ENCODE peak calls at places on chromosomes 16 and 17, in four cellular contexts. One of them, this sample, is unnamed.

GRCh38 chr16:63998-64913 is 8.2 kb downstream of the RHBDF1 start:
- DNase-seq in HepG2: no peak
- DNase-seq in GM12878: no peak
- DNase-seq in K562: no peak
- DNase-seq in this sample: no peak

GRCh38 chr17:68662037-68662432 is 60.9 kb upstream of the FAM20A start:
- DNase-seq in HepG2: no peak
- DNase-seq in GM12878: no peak
- DNase-seq in K562: no peak
- DNase-seq in this sample: no peak

GRCh38 chr16:64133396-64133795 is 988.5 kb downstream of the CDH11 start:
- DNase-seq in HepG2: no peak
- DNase-seq in GM12878: no peak
- DNase-seq in K562: no peak
- DNase-seq in this sample: no peak

GRCh38 chr16:47970291-47970931 is 185.4 kb downstream of the ABCC12 start:
- DNase-seq in HepG2: peak
- DNase-seq in GM12878: no peak
- DNase-seq in K562: peak
- DNase-seq in this sample: no peak

GRCh38 chr16:30778549-30779244 is 8.3 kb downstream of the ZNF629 start:
- DNase-seq in HepG2: no peak
- DNase-seq in GM12878: no peak
- DNase-seq in K562: peak
- DNase-seq in this sample: peak

GRCh38 chr16:89115216-89115949 is 21.7 kb downstream of the ACSF3 start:
- DNase-seq in HepG2: no peak
- DNase-seq in GM12878: peak
- DNase-seq in K562: peak
- DNase-seq in this sample: no peak

GRCh38 chr16:73028721-73029361 is 19.1 kb downstream of the ZFHX3 start:
- DNase-seq in HepG2: no peak
- DNase-seq in GM12878: no peak
- DNase-seq in K562: no peak
- DNase-seq in this sample: no peak

GRCh38 chr16:70662991-70663523 is 16.7 kb downstream of the IL34 start:
- DNase-seq in HepG2: no peak
- DNase-seq in GM12878: no peak
- DNase-seq in K562: no peak
- DNase-seq in this sample: no peak

GRCh38 chr17:2070241-2071023 is 15.5 kb downstream of the HIC1 start:
- DNase-seq in HepG2: no peak
- DNase-seq in GM12878: peak
- DNase-seq in K562: no peak
- DNase-seq in this sample: peak

GRCh38 chr17:45376171-45376564 is 56.5 kb downstream of the ARHGAP27 start:
- DNase-seq in HepG2: no peak
- DNase-seq in GM12878: no peak
- DNase-seq in K562: no peak
- DNase-seq in this sample: no peak

GRCh38 chr16:29147710-29148425 is 163.0 kb downstream of the LAT start:
- DNase-seq in HepG2: no peak
- DNase-seq in GM12878: no peak
- DNase-seq in K562: no peak
- DNase-seq in this sample: no peak

GRCh38 chr17:42989726-42990652 is 8.2 kb upstream of the RPL27 start:
- DNase-seq in HepG2: peak
- DNase-seq in GM12878: no peak
- DNase-seq in K562: no peak
- DNase-seq in this sample: no peak

GRCh38 chr17:17691468-17692263 is 10.4 kb downstream of the RAI1 start:
- DNase-seq in HepG2: no peak
- DNase-seq in GM12878: peak
- DNase-seq in K562: no peak
- DNase-seq in this sample: no peak

GRCh38 chr17:57552114-57552601 is 192.9 kb downstream of the CCDC182 start:
- DNase-seq in HepG2: no peak
- DNase-seq in GM12878: no peak
- DNase-seq in K562: peak
- DNase-seq in this sample: peak
- TF ChIP-seq TCF7 in HepG2: no peak
- TF ChIP-seq TCF7 in GM12878: no peak
- TF ChIP-seq TCF7 in K562: no peak
- TF ChIP-seq TCF7 in this sample: no peak

DNA sequence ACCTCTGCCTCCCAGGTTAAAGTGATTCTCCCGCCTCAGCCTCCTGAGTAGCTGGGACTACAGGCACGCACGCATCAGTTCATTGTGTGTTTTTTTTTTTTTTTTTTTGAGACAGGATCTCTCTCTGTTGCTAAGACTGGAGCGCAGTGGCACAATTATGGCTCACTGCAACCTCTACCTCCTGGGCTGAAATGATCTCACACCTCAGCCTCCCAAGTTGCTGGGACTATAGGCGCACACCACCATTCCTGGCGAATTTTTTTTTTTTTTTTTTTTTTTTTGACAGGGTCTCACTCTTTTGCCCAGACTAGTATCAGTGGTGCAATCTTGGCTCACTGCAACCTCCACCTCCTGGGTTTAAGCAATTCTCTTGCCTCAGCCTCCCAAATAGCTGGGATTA is 17.8 kb upstream of the RAPGEFL1 start:
- DNase-seq in HepG2: no peak
- DNase-seq in GM12878: no peak
- DNase-seq in K562: no peak
- DNase-seq in this sample: no peak
- TF ChIP-seq TCF7 in HepG2: no peak
- TF ChIP-seq TCF7 in GM12878: no peak
- TF ChIP-seq TCF7 in K562: no peak
- TF ChIP-seq TCF7 in this sample: no peak

DNA sequence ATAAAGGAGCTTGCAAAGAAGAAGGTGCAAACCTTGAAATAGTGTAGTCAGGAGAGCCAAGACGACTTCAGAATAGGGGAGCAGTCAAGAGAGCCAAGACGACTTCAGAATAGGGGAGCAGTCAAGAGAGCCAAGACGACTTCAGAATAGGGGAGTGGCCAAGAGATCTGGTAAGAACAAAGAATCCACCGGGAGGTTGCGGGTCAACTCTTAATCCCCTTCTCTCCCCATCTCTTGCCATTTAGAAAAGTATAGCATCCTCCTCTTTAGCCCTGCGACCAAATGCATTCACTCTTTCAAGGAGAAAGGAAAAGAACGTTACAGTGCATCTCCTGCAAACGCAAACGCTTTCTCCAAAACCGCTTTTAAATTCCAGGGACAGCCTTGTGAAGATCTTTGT is 708 bp downstream of the KNOP1 start:
- DNase-seq in HepG2: no peak
- DNase-seq in GM12878: no peak
- DNase-seq in K562: no peak
- DNase-seq in this sample: no peak
- TF ChIP-seq TCF7 in HepG2: no peak
- TF ChIP-seq TCF7 in GM12878: no peak
- TF ChIP-seq TCF7 in K562: no peak
- TF ChIP-seq TCF7 in this sample: no peak

DNA sequence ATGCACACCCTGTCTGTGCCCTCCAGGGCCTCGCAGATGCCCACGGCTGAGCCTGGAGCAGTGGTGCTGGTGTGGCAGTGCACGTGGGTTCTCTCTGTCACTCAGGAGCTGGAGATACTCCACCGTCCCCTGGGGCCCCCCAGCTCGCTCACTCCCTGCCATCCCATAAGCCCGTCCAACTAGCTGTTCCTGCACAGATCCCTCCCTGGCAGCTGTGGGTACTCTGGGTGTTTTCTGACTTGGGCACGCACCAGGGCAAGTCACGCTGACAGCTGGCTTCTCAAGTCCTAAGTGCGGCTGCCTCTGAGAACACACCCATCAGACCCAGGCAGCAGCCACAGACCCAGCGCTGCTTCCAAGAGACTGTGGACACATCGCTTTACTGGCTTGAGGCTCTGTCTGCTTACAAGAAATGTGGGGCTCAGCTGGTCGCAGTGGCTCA is 25.4 kb upstream of the ITGB4 start:
- DNase-seq in HepG2: no peak
- DNase-seq in GM12878: no peak
- DNase-seq in K562: no peak
- DNase-seq in this sample: no peak
- TF ChIP-seq TCF7 in HepG2: no peak
- TF ChIP-seq TCF7 in GM12878: no peak
- TF ChIP-seq TCF7 in K562: no peak
- TF ChIP-seq TCF7 in this sample: no peak

DNA sequence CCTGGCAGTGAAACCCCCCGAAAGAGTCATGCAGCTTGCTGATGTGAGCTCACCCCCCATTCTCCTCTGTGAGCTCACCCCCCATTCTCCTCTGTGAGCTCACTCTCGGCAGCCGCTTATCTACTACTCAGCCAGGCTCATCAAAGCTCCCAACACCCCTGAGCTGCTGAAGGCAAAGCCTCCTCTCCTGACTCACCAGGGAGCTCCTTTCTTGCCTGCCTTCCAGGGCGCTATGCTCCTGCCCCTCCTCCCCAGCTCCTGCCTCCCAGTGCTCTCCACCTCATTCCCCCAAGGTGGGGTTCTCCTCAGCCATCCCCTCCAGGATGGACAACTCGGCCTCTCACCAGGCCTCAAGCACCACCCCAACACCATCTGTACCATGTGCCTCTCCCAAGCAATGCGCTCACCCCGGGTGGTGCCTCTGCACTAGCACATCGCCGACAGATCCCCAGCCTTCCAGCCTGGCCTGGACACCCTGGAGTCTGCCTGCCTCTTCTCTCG is 27.7 kb upstream of the FAAP100 start:
- DNase-seq in HepG2: no peak
- DNase-seq in GM12878: no peak
- DNase-seq in K562: peak
- DNase-seq in this sample: no peak
- TF ChIP-seq TCF7 in HepG2: no peak
- TF ChIP-seq TCF7 in GM12878: no peak
- TF ChIP-seq TCF7 in K562: no peak
- TF ChIP-seq TCF7 in this sample: no peak

This sample was measured in WTC11.